ENCODE peak calls at places on chromosomes 3 and 15, in nine cellular contexts. T is GM12891, W is HS-5, H is NCI-H2029 treated with DMSO at 0.1 percent for 48 hours, F is fibroblast of the conjunctiva, C is germinal center, O is MCF 10A, G is endothelial cell, U is right cardiac atrium. Z is an unnamed sample.
A peak's percentile ranks its signal among the peaks of the same experiment; 100 is the strongest.

GRCh38 chr3:64473476-64473875 is 214.3 kb downstream of the ADAMTS9 start:
- DNase-seq in T (no peak), W (no peak), H (no peak), F (no peak), C (no peak), O (no peak), G (no peak), U (no peak), Z (no peak)

GRCh38 chr3:189406148-189406547 is 225.0 kb upstream of the TP63 start:
- DNase-seq in T (no peak), W (no peak), H (no peak), F (no peak), C (no peak), O (no peak), G (no peak), U (no peak), Z (no peak)

GRCh38 chr3:143507735-143508580 is 340.3 kb downstream of the SLC9A9 start:
- DNase-seq in T (no peak), W (peak; percentile 69), H (no peak), F (peak; percentile 79), C (no peak), O (peak; percentile 18), G (no peak), U (no peak), Z (no peak)

GRCh38 chr15:60966316-60966715 is 262.8 kb downstream of the RORA start:
- DNase-seq in T (no peak), W (no peak), H (no peak), F (no peak), C (no peak), O (no peak), G (no peak), U (no peak), Z (no peak)

GRCh38 chr3:32045091-32045964 is 61.1 kb upstream of the GPD1L start:
- DNase-seq in T (no peak), W (peak; percentile 13), H (peak; percentile 91), F (peak; percentile 83), C (no peak), O (peak; percentile 73), G (no peak), U (no peak), Z (no peak)

GRCh38 chr3:18758047-18758704 is 333.0 kb upstream of the SATB1 start:
- DNase-seq in T (no peak), W (peak; percentile 2), H (peak; percentile 99), F (peak; percentile 2), C (peak; percentile 47), O (peak; percentile 80), G (peak; percentile 41), U (no peak), Z (peak; percentile 39)

GRCh38 chr3:192169332-192169915 is 557.9 kb downstream of the FGF12 start:
- DNase-seq in T (no peak), W (peak; percentile 69), H (no peak), F (no peak), C (no peak), O (no peak), G (no peak), U (no peak), Z (no peak)

GRCh38 chr15:62119224-62119925 is 45.7 kb downstream of the C2CD4B start:
- DNase-seq in T (no peak), W (peak; percentile 77), H (no peak), F (peak; percentile 94), C (no peak), O (peak; percentile 94), G (no peak), U (no peak), Z (no peak)

GRCh38 chr15:84108725-84109124 is 126.8 kb upstream of the GOLGA6L4 start:
- DNase-seq in T (no peak), W (no peak), H (no peak), F (peak; percentile 20), C (no peak), O (peak; percentile 30), G (no peak), U (no peak), Z (no peak)

GRCh38 chr15:75452968-75453702 is 1.6 kb upstream of the SIN3A start:
- DNase-seq in T (no peak), W (no peak), H (peak; percentile 1), F (no peak), C (peak; percentile 29), O (peak; percentile 52), G (peak; percentile 51), U (peak; percentile 82), Z (no peak)

GRCh38 chr3:167668651-167669050 is 14.9 kb upstream of the WDR49 start:
- DNase-seq in T (no peak), W (no peak), H (no peak), F (no peak), C (no peak), O (no peak), G (no peak), U (no peak), Z (no peak)

GRCh38 chr3:192917258-192917507 is 473 bp downstream of the MB21D2 start:
- DNase-seq in T (peak; percentile 32), W (no peak), H (peak; percentile 73), F (no peak), C (peak; percentile 12), O (no peak), G (peak; percentile 39), U (no peak), Z (no peak)

GRCh38 chr3:12966847-12967750 is 106.1 kb downstream of the IQSEC1 start:
- DNase-seq in T (no peak), W (no peak), H (no peak), F (no peak), C (no peak), O (no peak), G (peak; percentile 24), U (peak; percentile 66), Z (no peak)

GRCh38 chr15:94858011-94858410 is 626.6 kb downstream of the MCTP2 start:
- DNase-seq in T (no peak), W (no peak), H (no peak), F (no peak), C (no peak), O (no peak), G (no peak), U (no peak), Z (no peak)

Z was measured in GM12864.